ENCODE peak calls at places on chromosomes 12 and 14, in nine cellular contexts. A is A549, R is H1, U is sigmoid colon, K is K562, S is transverse colon, O is suprapubic skin, F is tibial nerve, Z is HepG2. E is an unnamed sample. For H3K4me1, the result is how much of the 10 kb centered on the place peaks cover.

GRCh38 chr14:81209187-81209836 is 11.4 kb downstream of the GTF2A1 start:
- DNase-seq in U (no peak), F (no peak), Z (no peak), S (no peak), K (no peak), R (no peak), O (no peak), A (no peak), E (no peak)

GRCh38 chr12:106975098-106975497 is 11.8 kb downstream of the MTERF2 start:
- DNase-seq in U (no peak), S (no peak), F (no peak), K (peak), O (no peak), A (no peak), R (no peak), Z (no peak), E (no peak)

GRCh38 chr12:93573552-93574223 is 1.2 kb downstream of the SOCS2 start:
- DNase-seq in R (no peak), O (peak), U (no peak), A (no peak), F (no peak), Z (no peak), S (peak), K (peak), E (peak)

GRCh38 chr12:61993734-61994345 is 266.4 kb upstream of the USP15 start:
- DNase-seq in S (no peak), Z (peak), R (no peak), U (no peak), K (peak), F (no peak), O (no peak), A (no peak), E (no peak)

GRCh38 chr14:74508292-74508731 is 14.7 kb downstream of the ISCA2 start:
- DNase-seq in Z (peak), S (no peak), U (no peak), R (no peak), O (no peak), K (no peak), F (no peak), A (no peak), E (peak)

GRCh38 chr12:14442221-14442881 is 76.9 kb downstream of the ATF7IP start:
- DNase-seq in U (no peak), O (no peak), R (no peak), K (no peak), Z (no peak), A (no peak), F (no peak), S (no peak), E (no peak)

GRCh38 chr12:28563926-28564325 is 373.7 kb downstream of the CCDC91 start:
- DNase-seq in U (no peak), S (no peak), K (no peak), Z (no peak), F (no peak), R (no peak), A (no peak), O (no peak), E (no peak)

GRCh38 chr12:68158427-68158826 is 1.1 kb downstream of the IFNG start:
- DNase-seq in F (no peak), A (no peak), Z (no peak), O (no peak), K (peak), S (no peak), U (no peak), R (no peak), E (no peak)

GRCh38 chr14:96053600-96054381 is 14.6 kb downstream of the C14orf132 start:
- DNase-seq in U (peak), K (no peak), F (peak), S (peak), A (no peak), O (no peak), R (no peak), Z (no peak), E (no peak)

GRCh38 chr12:100826323-100826722 is 31.7 kb downstream of the ANO4 start:
- DNase-seq in K (peak), O (no peak), R (no peak), A (peak), U (no peak), Z (peak), S (peak), F (peak), E (peak)

GRCh38 chr12:534216-534615 is 74.5 kb downstream of the B4GALNT3 start:
- DNase-seq in F (no peak), Z (no peak), A (no peak), O (no peak), U (no peak), R (no peak), S (no peak), K (no peak), E (no peak)

GRCh38 chr14:26522985-26523384 is 74.8 kb downstream of the NOVA1 start:
- DNase-seq in S (no peak), Z (no peak), F (no peak), O (no peak), U (no peak), K (no peak), R (no peak), A (no peak), E (no peak)

GRCh38 chr12:49984476-49984890 is 11.7 kb downstream of the AQP6 start:
- DNase-seq in F (no peak), Z (no peak), A (no peak), S (no peak), K (no peak), R (no peak), U (no peak), O (no peak), E (no peak)

GRCh38 chr12:78085562-78086182 is 255.0 kb downstream of the NAV3 start:
- DNase-seq in Z (no peak), U (no peak), F (no peak), S (no peak), R (no peak), A (no peak), O (no peak), K (no peak), E (no peak)

GRCh38 chr12:5915511-5915910 is 29.5 kb downstream of the ANO2 start:
- DNase-seq in O (no peak), R (no peak), F (no peak), U (no peak), S (no peak), K (no peak), A (no peak), Z (no peak), E (no peak)

GRCh38 chr12:132560831-132561783 is 49.3 kb downstream of the LRCOL1 start:
- DNase-seq in R (peak), K (peak), A (peak), U (no peak), S (peak), O (no peak), F (no peak), Z (peak), E (no peak)

GRCh38 chr12:127485528-127485927 is 781.4 kb upstream of the TMEM132C start:
- DNase-seq in A (no peak), U (no peak), K (no peak), F (no peak), S (peak), R (peak), O (no peak), Z (no peak), E (no peak)

GRCh38 chr12:2963760-2964292 is 4.6 kb downstream of the TEAD4 start:
- DNase-seq in Z (peak), F (no peak), R (peak), S (no peak), A (no peak), O (no peak), U (no peak), K (no peak), E (no peak)

GRCh38 chr14:53381879-53382278 is 228.8 kb upstream of the DDHD1 start:
- DNase-seq in A (no peak), R (no peak), S (no peak), O (no peak), K (no peak), Z (no peak), F (no peak), U (no peak), E (no peak)

GRCh38 chr12:54935235-54935951 is 49.2 kb downstream of the TESPA1 start:
- DNase-seq in R (no peak), S (no peak), A (peak), U (no peak), K (peak), Z (peak), F (no peak), O (no peak), E (no peak)

GRCh38 chr12:131287938-131288797 is 334.5 kb downstream of the ADGRD1 start:
- DNase-seq in R (no peak), U (peak), K (no peak), S (no peak), A (no peak), O (peak), F (peak), Z (no peak), E (no peak)

GRCh38 chr12:112116232-112117060 is 7.9 kb upstream of the NAA25 start:
- DNase-seq in F (peak), S (peak), O (peak), U (peak), Z (peak), K (peak), A (peak), R (peak), E (peak)

GRCh38 chr12:129486931-129487330 is 416.9 kb downstream of the TMEM132D start:
- DNase-seq in F (no peak), Z (no peak), A (no peak), U (no peak), R (no peak), S (no peak), O (no peak), K (peak), E (no peak)

GRCh38 chr12:32457251-32458025 is 58.1 kb downstream of the FGD4 start:
- DNase-seq in K (no peak), F (no peak), R (no peak), Z (no peak), U (no peak), O (no peak), A (no peak), S (no peak), E (no peak)

GRCh38 chr14:39558525-39558924 is 126.3 kb upstream of the FBXO33 start:
- DNase-seq in K (no peak), Z (no peak), O (no peak), S (no peak), R (no peak), U (no peak), A (no peak), F (no peak), E (no peak)

GRCh38 chr12:45704968-45705367 is 24.5 kb upstream of the ARID2 start:
- DNase-seq in S (no peak), A (no peak), F (no peak), Z (no peak), O (no peak), U (no peak), K (no peak), R (no peak), E (no peak)

GRCh38 chr14:73771848-73772705 is 57.9 kb upstream of the PNMA1 start:
- DNase-seq in F (no peak), K (peak), A (no peak), R (peak), Z (peak), O (no peak), U (no peak), S (peak), E (peak)

GRCh38 chr14:34507459-34507858 is 32.0 kb downstream of the EAPP start:
- DNase-seq in R (no peak), S (peak), F (no peak), U (peak), A (no peak), O (no peak), Z (peak), K (no peak), E (no peak)

GRCh38 chr12:106139422-106140141 is 828 bp upstream of the NUAK1 start:
- DNase-seq in R (peak), A (peak), K (no peak), S (peak), U (peak), O (peak), Z (peak), F (peak), E (peak)

GRCh38 chr12:19480459-19480858 is 41.2 kb downstream of the AEBP2 start:
- DNase-seq in S (no peak), U (no peak), A (no peak), Z (no peak), O (no peak), K (no peak), F (no peak), R (no peak), E (no peak)

GRCh38 chr14:96057738-96058137 is 18.6 kb downstream of the C14orf132 start:
- DNase-seq in A (no peak), K (no peak), S (no peak), Z (no peak), F (no peak), U (no peak), R (no peak), O (no peak), E (no peak)

GRCh38 chr14:90698379-90698869 is 117.8 kb downstream of the TTC7B start:
- DNase-seq in U (peak), R (no peak), K (no peak), Z (no peak), S (peak), F (peak), O (no peak), A (no peak), E (peak)

GRCh38 chr14:92653162-92653651 is 95.2 kb downstream of the LGMN start:
- DNase-seq in S (no peak), U (no peak), Z (no peak), K (no peak), A (no peak), O (no peak), F (no peak), R (no peak), E (no peak)

GRCh38 chr12:113427882-113428281 is 5.7 kb downstream of the SDSL start:
- DNase-seq in Z (no peak), K (no peak), S (no peak), R (no peak), O (no peak), F (no peak), U (no peak), A (no peak), E (no peak)

GRCh38 chr14:76083796-76084195 is 67.9 kb upstream of the GPATCH2L start:
- DNase-seq in A (no peak), O (no peak), U (no peak), Z (no peak), R (no peak), F (no peak), S (no peak), K (peak), E (no peak)

GRCh38 chr12:33825986-33826602 is 196.2 kb upstream of the ALG10 start:
- DNase-seq in O (no peak), R (no peak), A (no peak), U (no peak), K (no peak), F (no peak), S (no peak), Z (no peak), E (no peak)

GRCh38 chr14:89303452-89304435 is 113.3 kb downstream of the FOXN3 start:
- DNase-seq in A (no peak), R (no peak), O (no peak), S (peak), Z (peak), K (no peak), F (peak), U (peak), E (peak)

DNA sequence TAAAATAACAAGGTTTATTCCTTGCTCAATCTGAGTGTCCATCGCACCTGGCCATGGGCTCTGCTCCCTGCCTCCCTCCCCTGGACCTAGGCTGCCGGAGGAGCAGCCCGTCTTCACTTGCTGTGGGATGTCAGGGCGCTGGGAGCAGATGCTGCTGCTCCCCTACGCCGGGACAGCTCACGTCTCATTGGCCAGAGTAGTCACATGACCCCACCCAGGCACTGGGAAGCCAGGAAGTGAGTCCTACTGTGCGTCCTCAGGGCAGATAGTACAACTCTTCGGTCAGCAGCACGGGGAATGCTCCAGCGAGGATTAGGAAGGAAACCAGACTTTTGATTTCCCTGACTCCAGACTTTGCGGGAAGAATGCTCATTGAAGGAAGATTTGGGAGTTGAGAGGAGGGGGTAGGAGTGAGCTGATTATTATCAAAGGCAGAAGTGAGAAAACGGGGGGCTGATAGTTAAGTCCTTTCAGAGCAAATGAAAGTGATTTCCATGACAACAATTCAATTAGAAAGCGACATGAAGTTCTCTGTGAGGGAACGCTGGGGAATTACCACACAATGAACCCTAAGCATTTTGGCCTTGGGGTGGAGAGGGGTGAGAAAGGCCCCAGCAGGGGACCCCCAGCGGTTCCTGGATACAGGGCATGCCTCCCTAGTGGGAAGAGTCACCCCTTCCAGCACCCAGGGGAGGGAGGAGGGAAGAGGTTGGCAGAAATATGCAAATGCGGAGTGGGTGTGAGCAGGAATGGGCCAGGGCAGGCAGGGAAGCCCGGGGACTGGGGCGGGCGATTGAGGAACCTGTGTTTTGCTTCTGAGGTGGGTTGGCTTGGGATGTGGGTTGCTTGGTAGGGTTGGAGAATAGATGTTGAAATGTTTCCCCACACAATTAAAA is 215.5 kb downstream of the AACS start:
- DNase-seq in R (peak), O (no peak), Z (no peak), F (no peak), U (no peak), A (peak), S (no peak), K (peak), E (no peak)
- H3K27ac ChIP-seq in R (peak), O (no peak), Z (no peak), F (no peak), U (no peak), A (no peak), S (no peak), K (no peak), E (no peak)

GRCh38 chr12:109613611-109614455 is 40.2 kb downstream of the MVK start:
- DNase-seq in K (no peak), Z (no peak), U (no peak), R (no peak), F (no peak), S (no peak), A (no peak), O (no peak), E (no peak)

GRCh38 chr12:109612003-109612402 is 38.4 kb downstream of the MVK start:
- DNase-seq in S (no peak), Z (no peak), K (no peak), F (no peak), R (no peak), A (no peak), U (no peak), O (no peak), E (no peak)

GRCh38 chr12:109611223-109611622 is 37.6 kb downstream of the MVK start:
- DNase-seq in O (no peak), F (no peak), A (no peak), K (no peak), R (no peak), Z (no peak), U (no peak), S (no peak), E (no peak)

GRCh38 chr12:109610523-109610922 is 36.9 kb downstream of the MVK start:
- DNase-seq in U (no peak), A (no peak), S (no peak), R (no peak), F (no peak), O (no peak), K (no peak), Z (no peak), E (no peak)

GRCh38 chr12:109612975-109613502 is 39.4 kb downstream of the MVK start:
- DNase-seq in U (no peak), S (no peak), R (no peak), K (peak), A (peak), F (no peak), O (no peak), Z (peak), E (no peak)
- TF ChIP-seq EP300 in U (no peak), S (no peak), R (no peak), K (no peak), A (no peak), F (no peak), O (no peak), Z (no peak), E (no peak)

DNA sequence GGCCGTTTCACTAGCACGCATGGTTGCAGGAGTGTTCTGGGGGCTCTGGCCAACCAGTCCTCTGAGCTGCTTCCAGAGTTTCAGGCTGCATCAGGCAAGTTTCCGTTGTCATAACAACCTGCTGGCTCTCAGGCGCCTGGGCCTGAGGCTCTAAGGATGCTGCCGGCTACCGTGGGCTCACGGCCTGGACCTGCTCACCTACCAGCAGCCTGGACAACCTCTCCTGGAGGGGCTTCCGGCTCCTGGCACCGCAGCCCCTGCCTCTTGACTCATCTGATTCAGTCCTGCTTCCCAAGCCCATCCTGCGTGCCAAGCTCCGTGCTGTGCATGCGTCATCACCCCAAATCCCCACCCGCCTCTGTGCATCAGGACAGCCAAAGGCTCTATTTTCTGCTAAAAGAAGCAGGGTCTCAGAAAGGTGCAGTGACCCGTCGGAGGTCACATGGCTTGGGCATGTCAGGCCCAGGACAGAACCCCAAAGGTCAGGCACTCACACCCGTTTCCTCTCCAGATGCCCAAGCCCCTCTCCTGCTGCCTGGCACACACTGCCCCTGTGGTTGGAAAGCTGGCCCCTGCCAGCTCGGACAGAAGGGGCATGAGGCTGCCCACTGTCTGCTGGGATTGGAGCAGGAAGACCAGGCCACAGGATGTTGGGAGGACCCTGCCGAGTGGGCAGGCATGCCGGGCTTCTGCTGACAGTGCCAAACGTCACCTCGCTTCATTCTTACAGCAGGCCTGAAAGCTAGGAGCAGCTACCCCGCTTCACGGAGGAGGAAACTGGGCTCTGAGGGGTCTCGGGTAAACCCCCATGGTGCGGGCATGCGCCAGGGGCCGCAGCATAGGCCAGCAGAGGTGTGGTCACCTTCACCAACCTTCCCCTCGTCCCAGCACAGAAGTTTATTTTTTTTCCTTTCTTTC is 5.7 kb downstream of the BEGAIN start:
- DNase-seq in R (no peak), F (no peak), K (no peak), U (peak), S (no peak), O (no peak), Z (no peak), A (no peak), E (peak)
- H3K4me1 ChIP-seq in R (under half), F (under half), K (under half), U (under half), S (under half), O (under half), Z (under half), A (under half), E (under half)

DNA sequence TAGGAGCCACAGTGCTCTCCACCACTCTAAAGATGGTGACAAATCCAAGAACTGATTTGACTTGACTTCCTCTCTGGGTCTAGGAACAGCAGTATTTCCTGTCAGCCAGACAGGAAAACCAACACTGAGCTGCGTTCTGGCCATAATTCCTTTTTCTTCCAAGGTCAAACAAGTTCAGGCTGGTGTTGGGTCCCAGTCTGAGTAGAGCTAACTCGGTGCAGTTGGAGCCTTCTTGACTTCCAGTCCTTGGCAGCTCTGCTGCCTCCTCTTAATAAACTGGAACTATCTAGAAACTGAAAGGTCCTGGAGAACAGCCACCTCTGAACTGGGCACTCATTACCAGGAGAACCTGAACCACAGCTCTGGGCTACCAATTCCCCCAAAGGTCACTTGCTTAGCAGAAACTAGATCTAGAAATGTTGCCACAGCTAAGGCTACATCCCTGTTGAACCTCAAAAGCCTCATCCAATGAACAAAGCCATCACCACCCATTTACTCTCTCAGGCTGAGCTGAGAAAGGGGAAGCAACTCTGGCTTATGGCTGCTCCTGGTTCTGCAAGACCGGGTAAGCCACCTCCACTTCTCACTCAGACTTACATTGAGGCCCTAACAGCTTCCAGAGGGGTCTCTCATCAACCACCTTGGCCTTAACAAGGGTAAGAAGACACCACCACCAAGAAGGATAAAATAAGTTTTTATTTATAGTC is 27.7 kb downstream of the MAX start:
- DNase-seq in Z (no peak), A (no peak), O (no peak), K (no peak), R (no peak), S (no peak), U (no peak), F (no peak), E (no peak)
- H3K27ac ChIP-seq in Z (no peak), A (no peak), O (peak), K (no peak), R (no peak), S (peak), U (peak), F (no peak), E (no peak)